ENCODE peak calls at places on chromosomes 11 and 22, in six cellular contexts. U is posterior vena cava; L is Kasumi-1; E is AG10803; Q is chondrocyte; A is activated CD8-positive, alpha-beta memory T cell treated with anti-CD3 and anti-CD28 coated beads, Interleukin-2, amount 10 ng/mL, durations not matched to agents 7 days and 5 days. Y is an unnamed sample.

GRCh38 chr11:84607975-84608787 is 1019.0 kb downstream of the DLG2 start:
- DNase-seq in U (no peak), L (no peak), E (no peak), Q (no peak), A (no peak), Y (peak)

GRCh38 chr22:40666151-40666848 is 13.0 kb upstream of the MCHR1 start:
- DNase-seq in U (peak), L (no peak), E (peak), Q (no peak), A (no peak), Y (no peak)

GRCh38 chr11:69234740-69235710 is 58.9 kb upstream of the MYEOV start:
- DNase-seq in U (peak), L (no peak), E (no peak), Q (no peak), A (peak), Y (no peak)

GRCh38 chr22:48884292-48884691 is 943.4 kb downstream of the BRD1 start:
- DNase-seq in U (peak), L (no peak), E (no peak), Q (peak), A (no peak), Y (no peak)

GRCh38 chr11:13105237-13105844 is 96.2 kb downstream of the RASSF10 start:
- DNase-seq in U (no peak), L (peak), E (no peak), Q (no peak), A (no peak), Y (peak)

GRCh38 chr22:44620841-44621382 is 81.1 kb upstream of the PRR5 start:
- DNase-seq in U (peak), L (no peak), E (no peak), Q (no peak), A (no peak), Y (no peak)

GRCh38 chr11:109956124-109956793 is 136.9 kb upstream of the ZC3H12C start:
- DNase-seq in U (no peak), L (no peak), E (no peak), Q (no peak), A (no peak), Y (no peak)

GRCh38 chr11:100805509-100806199 is 118.6 kb downstream of the ARHGAP42 start:
- DNase-seq in U (no peak), L (no peak), E (peak), Q (no peak), A (no peak), Y (no peak)

GRCh38 chr11:75547617-75548054 is 14.4 kb upstream of the SERPINH1 start:
- DNase-seq in U (no peak), L (peak), E (peak), Q (no peak), A (peak), Y (peak)

GRCh38 chr22:44151661-44152060 is 29.1 kb upstream of the PARVG start:
- DNase-seq in U (no peak), L (no peak), E (peak), Q (no peak), A (no peak), Y (peak)

GRCh38 chr22:39621826-39622225 is 51.3 kb downstream of the CACNA1I start:
- DNase-seq in U (no peak), L (no peak), E (no peak), Q (no peak), A (no peak), Y (no peak)

GRCh38 chr11:47276923-47277322 is 7.0 kb downstream of the MADD start:
- DNase-seq in U (no peak), L (no peak), E (no peak), Q (no peak), A (no peak), Y (peak)

GRCh38 chr11:101126551-101127347 is 2.9 kb downstream of the PGR start:
- DNase-seq in U (peak), L (no peak), E (peak), Q (no peak), A (no peak), Y (no peak)

GRCh38 chr11:68584097-68584496 is 100.2 kb upstream of the GAL start:
- DNase-seq in U (peak), L (peak), E (peak), Q (no peak), A (peak), Y (no peak)

GRCh38 chr11:62602141-62603071 is 741 bp upstream of the MTA2 start:
- DNase-seq in U (peak), L (no peak), E (peak), Q (no peak), A (no peak), Y (peak)

GRCh38 chr11:8060146-8060719 is 20.8 kb upstream of the TUB start:
- DNase-seq in U (no peak), L (no peak), E (no peak), Q (peak), A (peak), Y (no peak)

GRCh38 chr11:76443254-76443935 is 1.4 kb upstream of the EMSY start:
- DNase-seq in U (no peak), L (peak), E (no peak), Q (no peak), A (no peak), Y (peak)

GRCh38 chr11:27296406-27296994 is 66.5 kb downstream of the CCDC34 start:
- DNase-seq in U (no peak), L (peak), E (peak), Q (no peak), A (no peak), Y (peak)

GRCh38 chr11:122128146-122128545 is 12.1 kb upstream of the BLID start:
- DNase-seq in U (no peak), L (no peak), E (no peak), Q (no peak), A (no peak), Y (no peak)

GRCh38 chr11:75869661-75870455 is 54.8 kb downstream of the UVRAG start:
- DNase-seq in U (no peak), L (no peak), E (no peak), Q (no peak), A (no peak), Y (no peak)

GRCh38 chr11:72220696-72221363 is 3.7 kb upstream of the INPPL1 start:
- DNase-seq in U (no peak), L (no peak), E (no peak), Q (no peak), A (peak), Y (no peak)

GRCh38 chr11:107442715-107443215 is 14.9 kb downstream of the CWF19L2 start:
- DNase-seq in U (no peak), L (no peak), E (no peak), Q (no peak), A (no peak), Y (no peak)

GRCh38 chr22:44609589-44609988 is 92.4 kb upstream of the PRR5 start:
- DNase-seq in U (no peak), L (no peak), E (no peak), Q (no peak), A (no peak), Y (no peak)

Y was measured in myocyte.